ENCODE peak calls at places on chromosome 13, in six cellular contexts. One of them, this sample, is unnamed.
A peak's percentile ranks its signal among the peaks of the same experiment; 100 is the strongest.

GRCh38 chr13:60788156-60788829 is 391.3 kb downstream of the TDRD3 start:
- DNase-seq in aorta: peak; percentile 65
- DNase-seq in body of pancreas: peak; percentile 11
- DNase-seq in ovary: no peak
- DNase-seq in SK-N-SH: no peak
- DNase-seq in ascending aorta: no peak
- DNase-seq in this sample: no peak

GRCh38 chr13:43815204-43815603 is 28.4 kb upstream of the ENOX1 start:
- DNase-seq in aorta: no peak
- DNase-seq in body of pancreas: no peak
- DNase-seq in ovary: peak; percentile 23
- DNase-seq in SK-N-SH: peak; percentile 20
- DNase-seq in ascending aorta: no peak
- DNase-seq in this sample: no peak

GRCh38 chr13:21109168-21109567 is 47.8 kb upstream of the LATS2 start:
- DNase-seq in aorta: no peak
- DNase-seq in ovary: no peak
- DNase-seq in ascending aorta: no peak
- DNase-seq in SK-N-SH: no peak
- DNase-seq in body of pancreas: no peak
- DNase-seq in this sample: no peak

GRCh38 chr13:34808649-34809048 is 133.4 kb upstream of the NBEA start:
- DNase-seq in aorta: no peak
- DNase-seq in ascending aorta: no peak
- DNase-seq in SK-N-SH: no peak
- DNase-seq in ovary: no peak
- DNase-seq in body of pancreas: no peak
- DNase-seq in this sample: no peak

GRCh38 chr13:28037399-28037798 is 48.9 kb upstream of the URAD start:
- DNase-seq in ascending aorta: no peak
- DNase-seq in SK-N-SH: no peak
- DNase-seq in ovary: no peak
- DNase-seq in aorta: no peak
- DNase-seq in body of pancreas: no peak
- DNase-seq in this sample: no peak

GRCh38 chr13:68023838-68024581 is 793.9 kb upstream of the PCDH9 start:
- DNase-seq in ovary: no peak
- DNase-seq in body of pancreas: no peak
- DNase-seq in ascending aorta: no peak
- DNase-seq in aorta: no peak
- DNase-seq in SK-N-SH: no peak
- DNase-seq in this sample: peak; percentile 21

GRCh38 chr13:32164622-32165268 is 133.2 kb downstream of the FRY start:
- DNase-seq in body of pancreas: peak; percentile 42
- DNase-seq in ascending aorta: no peak
- DNase-seq in aorta: no peak
- DNase-seq in SK-N-SH: peak; percentile 46
- DNase-seq in ovary: no peak
- DNase-seq in this sample: peak; percentile 48

GRCh38 chr13:99506632-99507031 is 5.4 kb downstream of the TM9SF2 start:
- DNase-seq in SK-N-SH: no peak
- DNase-seq in ovary: no peak
- DNase-seq in body of pancreas: no peak
- DNase-seq in ascending aorta: no peak
- DNase-seq in aorta: no peak
- DNase-seq in this sample: no peak

GRCh38 chr13:19289180-19289579 is 107.6 kb upstream of the TUBA3C start:
- DNase-seq in SK-N-SH: no peak
- DNase-seq in ascending aorta: no peak
- DNase-seq in ovary: no peak
- DNase-seq in body of pancreas: no peak
- DNase-seq in aorta: no peak
- DNase-seq in this sample: no peak
- H3K9me3 ChIP-seq in SK-N-SH: no peaks in the 10 kb centered on the region
- H3K9me3 ChIP-seq in ascending aorta: no peaks in the 10 kb centered on the region
- H3K9me3 ChIP-seq in ovary: no peaks in the 10 kb centered on the region
- H3K9me3 ChIP-seq in body of pancreas: no peaks in the 10 kb centered on the region
- H3K9me3 ChIP-seq in aorta: peaks cover 2% of the 10 kb centered on the region
- H3K9me3 ChIP-seq in this sample: no peaks in the 10 kb centered on the region

DNA sequence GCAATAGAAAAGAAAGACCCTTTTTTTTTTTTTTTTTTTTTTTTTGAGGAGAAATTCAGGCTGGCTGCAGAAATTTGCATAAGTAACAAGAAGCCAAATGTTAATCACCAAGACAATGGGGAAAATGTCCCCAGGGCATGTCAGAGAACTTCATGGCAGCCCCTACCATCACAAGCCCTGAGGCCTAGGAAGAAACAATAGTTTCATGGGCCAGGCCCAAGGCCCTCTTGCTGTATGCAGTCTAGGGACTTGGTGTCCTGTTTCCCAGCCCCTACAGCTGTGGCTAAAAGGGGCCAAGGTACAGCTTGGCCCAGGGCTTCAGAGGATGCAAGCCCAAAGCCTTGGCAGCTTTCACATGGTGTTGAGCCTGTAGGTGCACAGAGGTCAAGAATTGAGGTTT is 88.4 kb upstream of the TPP2 start:
- DNase-seq in ascending aorta: no peak
- DNase-seq in ovary: no peak
- DNase-seq in aorta: no peak
- DNase-seq in body of pancreas: no peak
- DNase-seq in SK-N-SH: no peak
- DNase-seq in this sample: no peak
- H3K27ac ChIP-seq in ascending aorta: no peak overlapping the region
- H3K27ac ChIP-seq in ovary: no peak overlapping the region
- H3K27ac ChIP-seq in aorta: no peak overlapping the region
- H3K27ac ChIP-seq in body of pancreas: no peak overlapping the region
- H3K27ac ChIP-seq in SK-N-SH: no peak overlapping the region
- H3K27ac ChIP-seq in this sample: no peak overlapping the region

GRCh38 chr13:19182536-19182935 is 912 bp upstream of the TUBA3C start:
- DNase-seq in SK-N-SH: no peak
- DNase-seq in aorta: no peak
- DNase-seq in ascending aorta: no peak
- DNase-seq in ovary: no peak
- DNase-seq in body of pancreas: no peak
- DNase-seq in this sample: peak; percentile 8
- H3K9me3 ChIP-seq in SK-N-SH: no peaks in the 10 kb centered on the region
- H3K9me3 ChIP-seq in aorta: peaks cover 3% of the 10 kb centered on the region
- H3K9me3 ChIP-seq in ascending aorta: no peaks in the 10 kb centered on the region
- H3K9me3 ChIP-seq in ovary: no peaks in the 10 kb centered on the region
- H3K9me3 ChIP-seq in body of pancreas: no peaks in the 10 kb centered on the region
- H3K9me3 ChIP-seq in this sample: no peaks in the 10 kb centered on the region

GRCh38 chr13:29917573-29918091 is 67.2 kb upstream of the UBL3 start:
- DNase-seq in ovary: no peak
- DNase-seq in SK-N-SH: no peak
- DNase-seq in body of pancreas: no peak
- DNase-seq in aorta: no peak
- DNase-seq in ascending aorta: no peak
- DNase-seq in this sample: no peak
- H3K27ac ChIP-seq in ovary: no peak overlapping the region
- H3K27ac ChIP-seq in SK-N-SH: no peak overlapping the region
- H3K27ac ChIP-seq in body of pancreas: no peak overlapping the region
- H3K27ac ChIP-seq in aorta: no peak overlapping the region
- H3K27ac ChIP-seq in ascending aorta: no peak overlapping the region
- H3K27ac ChIP-seq in this sample: no peak overlapping the region

GRCh38 chr13:111074826-111075225 is 40.3 kb upstream of the ARHGEF7 start:
- DNase-seq in SK-N-SH: no peak
- DNase-seq in aorta: no peak
- DNase-seq in body of pancreas: no peak
- DNase-seq in ovary: no peak
- DNase-seq in ascending aorta: no peak
- DNase-seq in this sample: no peak
- H3K9me3 ChIP-seq in SK-N-SH: peaks cover 8% of the 10 kb centered on the region
- H3K9me3 ChIP-seq in aorta: peaks cover 1% of the 10 kb centered on the region
- H3K9me3 ChIP-seq in body of pancreas: no peaks in the 10 kb centered on the region
- H3K9me3 ChIP-seq in ovary: no peaks in the 10 kb centered on the region
- H3K9me3 ChIP-seq in ascending aorta: peaks cover 3% of the 10 kb centered on the region
- H3K9me3 ChIP-seq in this sample: no peaks in the 10 kb centered on the region

DNA sequence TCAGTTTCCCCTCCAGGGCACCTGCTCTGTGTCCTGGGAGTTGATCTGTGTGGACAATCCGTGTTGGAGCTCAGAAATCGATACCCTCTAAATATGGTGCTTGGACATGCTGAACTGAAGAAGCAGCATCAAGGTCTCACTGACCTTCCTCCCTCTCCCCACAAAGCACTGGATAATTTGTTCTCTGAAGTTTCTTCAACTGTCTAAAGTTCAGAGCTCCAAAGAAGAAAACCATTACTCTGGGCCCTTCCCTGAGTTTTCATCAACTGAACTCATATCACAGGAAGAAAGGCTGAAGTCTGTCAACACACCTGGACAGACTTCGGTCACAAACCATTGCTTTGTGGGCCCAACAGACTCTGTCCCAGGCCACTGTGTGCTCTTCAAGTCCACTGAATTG is 132.1 kb downstream of the RGCC start:
- DNase-seq in ascending aorta: no peak
- DNase-seq in aorta: no peak
- DNase-seq in ovary: no peak
- DNase-seq in SK-N-SH: no peak
- DNase-seq in body of pancreas: no peak
- DNase-seq in this sample: no peak
- H3K27ac ChIP-seq in ascending aorta: no peak overlapping the region
- H3K27ac ChIP-seq in aorta: no peak overlapping the region
- H3K27ac ChIP-seq in ovary: no peak overlapping the region
- H3K27ac ChIP-seq in SK-N-SH: peak overlapping the region; percentile 58
- H3K27ac ChIP-seq in body of pancreas: no peak overlapping the region
- H3K27ac ChIP-seq in this sample: no peak overlapping the region

DNA sequence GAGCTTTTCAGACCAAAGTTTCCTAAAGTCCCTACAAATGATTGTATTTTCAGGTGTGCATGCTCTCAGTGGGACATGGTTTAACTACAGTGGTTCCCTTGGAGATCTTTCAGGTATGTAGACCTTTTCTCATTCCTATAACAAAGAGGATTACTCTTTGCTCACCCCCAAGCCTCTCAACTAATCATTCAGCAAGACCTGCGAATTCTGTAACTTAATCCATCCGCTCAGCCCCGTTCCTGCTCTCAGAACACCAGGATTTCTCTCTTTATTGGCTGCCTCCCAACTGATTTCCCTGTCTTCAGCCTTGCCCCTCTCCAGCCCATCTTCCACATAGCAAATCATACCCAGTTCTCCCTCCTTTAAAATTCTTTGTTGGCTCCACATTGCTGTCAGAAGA is 253.6 kb downstream of the MTUS2 start:
- DNase-seq in ovary: no peak
- DNase-seq in ascending aorta: no peak
- DNase-seq in aorta: no peak
- DNase-seq in SK-N-SH: no peak
- DNase-seq in body of pancreas: no peak
- DNase-seq in this sample: no peak
- H3K9me3 ChIP-seq in ovary: no peaks in the 10 kb centered on the region
- H3K9me3 ChIP-seq in ascending aorta: no peaks in the 10 kb centered on the region
- H3K9me3 ChIP-seq in aorta: no peaks in the 10 kb centered on the region
- H3K9me3 ChIP-seq in SK-N-SH: no peaks in the 10 kb centered on the region
- H3K9me3 ChIP-seq in body of pancreas: no peaks in the 10 kb centered on the region
- H3K9me3 ChIP-seq in this sample: no peaks in the 10 kb centered on the region

GRCh38 chr13:101572456-101572855 is 120.0 kb downstream of the ITGBL1 start:
- DNase-seq in ovary: no peak
- DNase-seq in aorta: no peak
- DNase-seq in SK-N-SH: no peak
- DNase-seq in ascending aorta: no peak
- DNase-seq in body of pancreas: no peak
- DNase-seq in this sample: no peak

GRCh38 chr13:101565327-101565726 is 112.9 kb downstream of the ITGBL1 start:
- DNase-seq in ovary: no peak
- DNase-seq in SK-N-SH: no peak
- DNase-seq in ascending aorta: no peak
- DNase-seq in aorta: no peak
- DNase-seq in body of pancreas: no peak
- DNase-seq in this sample: no peak

GRCh38 chr13:101569807-101570206 is 117.3 kb downstream of the ITGBL1 start:
- DNase-seq in body of pancreas: no peak
- DNase-seq in ascending aorta: no peak
- DNase-seq in aorta: no peak
- DNase-seq in ovary: no peak
- DNase-seq in SK-N-SH: no peak
- DNase-seq in this sample: no peak

GRCh38 chr13:101567841-101568240 is 115.4 kb downstream of the ITGBL1 start:
- DNase-seq in SK-N-SH: no peak
- DNase-seq in aorta: no peak
- DNase-seq in body of pancreas: no peak
- DNase-seq in ascending aorta: no peak
- DNase-seq in ovary: no peak
- DNase-seq in this sample: no peak

GRCh38 chr13:101570410-101570809 is 117.9 kb downstream of the ITGBL1 start:
- DNase-seq in ovary: no peak
- DNase-seq in aorta: no peak
- DNase-seq in ascending aorta: no peak
- DNase-seq in SK-N-SH: no peak
- DNase-seq in body of pancreas: no peak
- DNase-seq in this sample: no peak
- H3K27ac ChIP-seq in ovary: no peak overlapping the region
- H3K27ac ChIP-seq in aorta: no peak overlapping the region
- H3K27ac ChIP-seq in ascending aorta: no peak overlapping the region
- H3K27ac ChIP-seq in SK-N-SH: peak overlapping the region; percentile 2
- H3K27ac ChIP-seq in body of pancreas: no peak overlapping the region
- H3K27ac ChIP-seq in this sample: no peak overlapping the region

GRCh38 chr13:113956571-113956970 is 17.3 kb downstream of the C13orf46 start:
- DNase-seq in ovary: no peak
- DNase-seq in aorta: peak; percentile 14
- DNase-seq in SK-N-SH: no peak
- DNase-seq in ascending aorta: no peak
- DNase-seq in body of pancreas: no peak
- DNase-seq in this sample: no peak
- H3K9me3 ChIP-seq in ovary: no peaks in the 10 kb centered on the region
- H3K9me3 ChIP-seq in aorta: no peaks in the 10 kb centered on the region
- H3K9me3 ChIP-seq in SK-N-SH: peaks cover 15% of the 10 kb centered on the region
- H3K9me3 ChIP-seq in ascending aorta: no peaks in the 10 kb centered on the region
- H3K9me3 ChIP-seq in body of pancreas: no peaks in the 10 kb centered on the region
- H3K9me3 ChIP-seq in this sample: no peaks in the 10 kb centered on the region

This sample was measured in colonic mucosa.